ENCODE peak calls at places on chromosome 13, in five cellular contexts. P is HCT116, E is suprapubic skin, Z is thyroid gland, U is upper lobe of left lung. B is an unnamed sample.
A peak's percentile ranks its signal among the peaks of the same experiment; 100 is the strongest.

GRCh38 chr13:75507027-75508001 is 25.3 kb upstream of the TBC1D4 start:
- DNase-seq in P (no peak), Z (peak; percentile 93), U (peak; percentile 47), E (no peak), B (no peak)

GRCh38 chr13:69737129-69737935 is 370.3 kb upstream of the ATXN8OS start:
- DNase-seq in Z (no peak), U (peak; percentile 20), P (no peak), E (no peak), B (no peak)

GRCh38 chr13:109786457-109787134 is at the start of gene IRS2:
- DNase-seq in Z (peak; percentile 96), E (peak; percentile 96), P (peak; percentile 81), U (peak; percentile 98), B (peak; percentile 94)

GRCh38 chr13:97879646-97880297 is 73.7 kb upstream of the IPO5 start:
- DNase-seq in Z (no peak), E (no peak), U (no peak), P (peak; percentile 12), B (no peak)

GRCh38 chr13:50636007-50636704 is 207.3 kb downstream of the DLEU7 start:
- DNase-seq in U (no peak), P (no peak), Z (no peak), E (no peak), B (no peak)

GRCh38 chr13:60572003-60572792 is 175.2 kb downstream of the TDRD3 start:
- DNase-seq in U (no peak), E (no peak), Z (no peak), P (no peak), B (no peak)

GRCh38 chr13:89066868-89067466 is 1395.8 kb downstream of the SLITRK5 start:
- DNase-seq in E (no peak), Z (no peak), U (no peak), P (peak; percentile 38), B (no peak)

GRCh38 chr13:52827839-52828238 is 20.6 kb downstream of the PCDH8 start:
- DNase-seq in Z (peak; percentile 23), U (peak; percentile 33), P (no peak), E (no peak), B (no peak)

GRCh38 chr13:106492576-106493323 is 42.7 kb downstream of the EFNB2 start:
- DNase-seq in E (no peak), P (no peak), Z (no peak), U (peak; percentile 32), B (no peak)
- H3K4me3 ChIP-seq in E (no peak overlapping the region), P (no peak overlapping the region), Z (no peak overlapping the region), U (no peak overlapping the region), B (no peak overlapping the region)

GRCh38 chr13:113767366-113767765 is 8.3 kb downstream of the TMEM255B start:
- DNase-seq in E (no peak), P (no peak), U (no peak), Z (no peak), B (no peak)

GRCh38 chr13:113764793-113765190 is 5.8 kb downstream of the TMEM255B start:
- DNase-seq in U (no peak), P (no peak), E (no peak), Z (no peak), B (no peak)

GRCh38 chr13:113763961-113764792 is 5.2 kb downstream of the TMEM255B start:
- DNase-seq in P (no peak), U (no peak), Z (no peak), E (no peak), B (no peak)

GRCh38 chr13:113765241-113765910 is 6.3 kb downstream of the TMEM255B start:
- DNase-seq in P (no peak), U (no peak), E (no peak), Z (no peak), B (no peak)

GRCh38 chr13:113766035-113766800 is 7.2 kb downstream of the TMEM255B start:
- DNase-seq in U (peak; percentile 79), E (no peak), P (no peak), Z (no peak), B (no peak)
- TF ChIP-seq POLR2A in U (no peak), E (no peak), P (no peak), Z (no peak), B (no peak)

DNA sequence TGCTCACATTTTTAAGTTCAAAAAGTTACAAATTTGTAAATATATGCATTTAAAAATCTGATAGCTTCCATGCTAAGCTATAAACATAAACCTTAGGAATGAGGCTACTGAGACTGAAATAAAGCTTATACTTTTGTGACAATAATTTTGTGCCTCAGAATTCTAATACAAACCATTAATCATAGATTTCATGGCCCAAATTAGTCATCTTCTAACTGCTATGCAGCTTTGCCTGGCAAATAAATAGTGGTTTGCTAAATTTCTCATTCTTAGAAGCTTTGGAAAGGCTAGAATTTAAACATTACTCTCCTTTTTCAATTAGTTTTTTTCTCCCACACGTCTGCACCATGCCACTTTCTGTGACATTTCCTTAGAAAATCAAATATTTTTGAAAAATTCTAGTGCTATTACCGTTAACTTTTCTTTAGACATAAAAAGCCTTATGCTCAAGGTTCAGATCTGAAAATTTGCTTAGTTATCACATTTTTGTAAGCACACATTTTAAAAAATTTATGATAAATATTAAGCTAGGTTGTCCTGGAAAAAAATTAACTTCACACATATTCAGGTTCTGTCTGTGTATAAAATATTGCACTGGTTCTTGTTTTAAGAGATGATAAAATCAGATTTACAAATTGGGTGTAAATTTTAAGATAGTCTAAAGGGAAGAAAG is 46.9 kb downstream of the FNDC3A start:
- DNase-seq in U (no peak), P (no peak), Z (no peak), E (no peak), B (no peak)
- H3K9me3 ChIP-seq in U (no peaks in the 10 kb centered on the region), P (no peaks in the 10 kb centered on the region), Z (no peaks in the 10 kb centered on the region), E (no peaks in the 10 kb centered on the region), B (no peaks in the 10 kb centered on the region)

GRCh38 chr13:19633340-19634128 is at the start of gene MPHOSPH8:
- DNase-seq in Z (peak; percentile 94), P (peak; percentile 92), E (peak; percentile 96), U (peak; percentile 97), B (peak; percentile 97)
- H3K4me3 ChIP-seq in Z (peak within 1 kb of the TSS; percentile 95), P (peak within 1 kb of the TSS; percentile 84), E (peak within 1 kb of the TSS; percentile 69), U (peak within 1 kb of the TSS; percentile 85), B (peak within 1 kb of the TSS; percentile 84)

GRCh38 chr13:25301347-25302113 is at the start of gene NUP58:
- DNase-seq in Z (peak; percentile 95), E (peak; percentile 96), P (peak; percentile 79), U (peak; percentile 99), B (peak; percentile 96)
- TF ChIP-seq POLR2A in Z (peak; percentile 86), E (peak; percentile 61), P (peak; percentile 64), U (peak; percentile 80), B (peak; percentile 93)

GRCh38 chr13:35733832-35734231 is 257.3 kb upstream of the MAB21L1 start:
- DNase-seq in Z (no peak), U (no peak), P (no peak), E (no peak), B (no peak)
- H3K9me3 ChIP-seq in Z (no peaks in the 10 kb centered on the region), U (no peaks in the 10 kb centered on the region), P (no peaks in the 10 kb centered on the region), E (no peaks in the 10 kb centered on the region), B (no peaks in the 10 kb centered on the region)

DNA sequence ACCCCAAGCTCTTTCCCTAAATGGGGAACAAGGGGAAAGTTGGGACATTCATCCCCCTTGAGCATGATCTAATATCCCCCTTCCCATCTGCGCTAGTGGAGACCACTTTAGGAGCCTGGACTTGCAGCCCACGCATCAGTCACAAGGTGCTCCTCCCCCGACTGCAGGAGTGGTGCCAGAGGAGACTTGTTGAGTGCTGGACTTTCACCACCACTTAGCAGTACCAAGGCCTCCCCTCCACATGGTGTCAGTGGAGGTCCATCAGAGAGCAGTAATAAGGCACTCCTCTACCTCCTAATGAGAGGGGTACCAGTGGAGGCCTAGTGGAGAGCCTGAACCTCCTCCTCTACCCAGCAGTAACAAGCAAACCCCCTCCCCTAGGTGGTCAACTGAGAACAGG is 22.5 kb downstream of the CAB39L start:
- DNase-seq in U (no peak), P (peak; percentile 10), Z (peak; percentile 16), E (no peak), B (peak; percentile 59)
- H3K4me3 ChIP-seq in U (no peak overlapping the region), P (no peak overlapping the region), Z (no peak overlapping the region), E (no peak overlapping the region), B (no peak overlapping the region)

DNA sequence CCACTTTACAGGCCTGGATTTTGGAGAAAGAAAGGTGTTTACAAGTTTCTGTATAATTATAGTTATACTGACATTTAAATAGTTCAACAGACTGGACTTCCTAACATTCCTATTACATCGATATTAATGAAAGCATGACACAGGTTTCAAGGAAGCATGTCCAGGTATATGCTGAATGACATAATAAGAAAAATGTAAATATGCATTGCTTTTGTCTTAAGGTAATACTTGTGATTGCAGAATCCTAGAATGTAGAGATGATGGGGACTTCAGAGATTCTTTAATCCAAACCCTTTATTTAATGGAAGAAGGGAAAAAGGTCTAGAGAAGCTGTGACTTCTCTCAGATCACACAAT is 5.0 kb downstream of the STARD13 start:
- DNase-seq in P (no peak), E (no peak), Z (no peak), U (no peak), B (no peak)
- TF ChIP-seq POLR2A in P (no peak), E (no peak), Z (no peak), U (no peak), B (no peak)

B was measured in right lobe of liver.